ENCODE peak calls at places on chromosomes 5 and 9, in four cellular contexts. One of them, this sample, is unnamed. For H3K4me1, the result is how much of the 10 kb centered on the place peaks cover.

GRCh38 chr9:4762108-4762888 is 21.3 kb upstream of the AK3 start:
- DNase-seq in CD8-positive, alpha-beta memory T cell: peak
- DNase-seq in heart right ventricle: peak
- DNase-seq in osteoblast: peak
- DNase-seq in this sample: peak

GRCh38 chr5:87300744-87301143 is 33.1 kb downstream of the RASA1 start:
- DNase-seq in CD8-positive, alpha-beta memory T cell: no peak
- DNase-seq in heart right ventricle: no peak
- DNase-seq in osteoblast: peak
- DNase-seq in this sample: no peak

GRCh38 chr5:62498961-62499360 is 79.7 kb upstream of the LRRC70 start:
- DNase-seq in CD8-positive, alpha-beta memory T cell: no peak
- DNase-seq in heart right ventricle: no peak
- DNase-seq in osteoblast: no peak
- DNase-seq in this sample: no peak

GRCh38 chr5:5454405-5454804 is 31.9 kb downstream of the ICE1 start:
- DNase-seq in CD8-positive, alpha-beta memory T cell: no peak
- DNase-seq in heart right ventricle: no peak
- DNase-seq in osteoblast: no peak
- DNase-seq in this sample: no peak

GRCh38 chr5:158511454-158511853 is 588.3 kb downstream of the EBF1 start:
- DNase-seq in CD8-positive, alpha-beta memory T cell: no peak
- DNase-seq in heart right ventricle: no peak
- DNase-seq in osteoblast: no peak
- DNase-seq in this sample: no peak

GRCh38 chr5:135056316-135057030 is 22.4 kb upstream of the PITX1 start:
- DNase-seq in CD8-positive, alpha-beta memory T cell: no peak
- DNase-seq in heart right ventricle: no peak
- DNase-seq in osteoblast: peak
- DNase-seq in this sample: no peak

GRCh38 chr5:51521583-51521982 is 138.3 kb downstream of the ISL1 start:
- DNase-seq in CD8-positive, alpha-beta memory T cell: no peak
- DNase-seq in heart right ventricle: no peak
- DNase-seq in osteoblast: no peak
- DNase-seq in this sample: no peak

GRCh38 chr5:105501315-105501714 is 1938.7 kb upstream of the NUDT12 start:
- DNase-seq in CD8-positive, alpha-beta memory T cell: no peak
- DNase-seq in heart right ventricle: no peak
- DNase-seq in osteoblast: no peak
- DNase-seq in this sample: no peak

GRCh38 chr5:149132474-149132873 is 8.8 kb upstream of the ABLIM3 start:
- DNase-seq in CD8-positive, alpha-beta memory T cell: no peak
- DNase-seq in heart right ventricle: no peak
- DNase-seq in osteoblast: no peak
- DNase-seq in this sample: no peak

GRCh38 chr5:4420177-4420576 is 720.0 kb upstream of the ADAMTS16 start:
- DNase-seq in CD8-positive, alpha-beta memory T cell: no peak
- DNase-seq in heart right ventricle: no peak
- DNase-seq in osteoblast: no peak
- DNase-seq in this sample: no peak

GRCh38 chr9:93898026-93898425 is 57.1 kb downstream of the BARX1 start:
- DNase-seq in CD8-positive, alpha-beta memory T cell: peak
- DNase-seq in heart right ventricle: no peak
- DNase-seq in osteoblast: peak
- DNase-seq in this sample: no peak

GRCh38 chr5:100311811-100312210 is 223.4 kb upstream of the FAM174A start:
- DNase-seq in CD8-positive, alpha-beta memory T cell: no peak
- DNase-seq in heart right ventricle: no peak
- DNase-seq in osteoblast: no peak
- DNase-seq in this sample: no peak

GRCh38 chr5:68845121-68845520 is 248.7 kb upstream of the SLC30A5 start:
- DNase-seq in CD8-positive, alpha-beta memory T cell: no peak
- DNase-seq in heart right ventricle: no peak
- DNase-seq in osteoblast: no peak
- DNase-seq in this sample: no peak

GRCh38 chr5:27830551-27830950 is 792.2 kb upstream of the CDH9 start:
- DNase-seq in CD8-positive, alpha-beta memory T cell: no peak
- DNase-seq in heart right ventricle: no peak
- DNase-seq in osteoblast: peak
- DNase-seq in this sample: no peak

GRCh38 chr5:166068547-166069335 is 2222.7 kb upstream of the WWC1 start:
- DNase-seq in CD8-positive, alpha-beta memory T cell: no peak
- DNase-seq in heart right ventricle: no peak
- DNase-seq in osteoblast: no peak
- DNase-seq in this sample: no peak

GRCh38 chr5:126168785-126169184 is 254.4 kb upstream of the GRAMD2B start:
- DNase-seq in CD8-positive, alpha-beta memory T cell: no peak
- DNase-seq in heart right ventricle: no peak
- DNase-seq in osteoblast: no peak
- DNase-seq in this sample: no peak

GRCh38 chr5:24365406-24365805 is 279.4 kb downstream of the CDH10 start:
- DNase-seq in CD8-positive, alpha-beta memory T cell: no peak
- DNase-seq in heart right ventricle: no peak
- DNase-seq in osteoblast: peak
- DNase-seq in this sample: no peak

GRCh38 chr5:157290981-157291711 is 25.2 kb downstream of the CYFIP2 start:
- DNase-seq in CD8-positive, alpha-beta memory T cell: no peak
- DNase-seq in heart right ventricle: no peak
- DNase-seq in osteoblast: no peak
- DNase-seq in this sample: no peak

GRCh38 chr5:16869821-16870796 is 66.0 kb downstream of the MYO10 start:
- DNase-seq in CD8-positive, alpha-beta memory T cell: no peak
- DNase-seq in heart right ventricle: no peak
- DNase-seq in osteoblast: no peak
- DNase-seq in this sample: no peak

GRCh38 chr9:101737705-101738565 is 512 bp downstream of the GRIN3A start:
- DNase-seq in CD8-positive, alpha-beta memory T cell: no peak
- DNase-seq in heart right ventricle: peak
- DNase-seq in osteoblast: peak
- DNase-seq in this sample: no peak

GRCh38 chr5:36944607-36945225 is 68.1 kb downstream of the NIPBL start:
- DNase-seq in CD8-positive, alpha-beta memory T cell: peak
- DNase-seq in heart right ventricle: no peak
- DNase-seq in osteoblast: no peak
- DNase-seq in this sample: no peak

GRCh38 chr9:126463426-126463825 is 136.8 kb downstream of the MVB12B start:
- DNase-seq in CD8-positive, alpha-beta memory T cell: no peak
- DNase-seq in heart right ventricle: no peak
- DNase-seq in osteoblast: no peak
- DNase-seq in this sample: no peak

GRCh38 chr5:78113689-78114088 is 180.8 kb downstream of the AP3B1 start:
- DNase-seq in CD8-positive, alpha-beta memory T cell: no peak
- DNase-seq in heart right ventricle: no peak
- DNase-seq in osteoblast: no peak
- DNase-seq in this sample: no peak

GRCh38 chr5:78549043-78549442 is 99.5 kb downstream of the LHFPL2 start:
- DNase-seq in CD8-positive, alpha-beta memory T cell: no peak
- DNase-seq in heart right ventricle: no peak
- DNase-seq in osteoblast: no peak
- DNase-seq in this sample: no peak

GRCh38 chr5:92505145-92505544 is 1075.9 kb downstream of the NR2F1-AS1 start:
- DNase-seq in CD8-positive, alpha-beta memory T cell: no peak
- DNase-seq in heart right ventricle: no peak
- DNase-seq in osteoblast: no peak
- DNase-seq in this sample: no peak

GRCh38 chr5:80641353-80641752 is 13.1 kb upstream of the MSH3 start:
- DNase-seq in CD8-positive, alpha-beta memory T cell: no peak
- DNase-seq in heart right ventricle: no peak
- DNase-seq in osteoblast: no peak
- DNase-seq in this sample: no peak

GRCh38 chr5:150465926-150466325 is 16.4 kb upstream of the RPS14 start:
- DNase-seq in CD8-positive, alpha-beta memory T cell: no peak
- DNase-seq in heart right ventricle: no peak
- DNase-seq in osteoblast: no peak
- DNase-seq in this sample: no peak

GRCh38 chr5:64680289-64680688 is 10.0 kb upstream of the SHISAL2B start:
- DNase-seq in CD8-positive, alpha-beta memory T cell: no peak
- DNase-seq in heart right ventricle: no peak
- DNase-seq in osteoblast: no peak
- DNase-seq in this sample: no peak

GRCh38 chr9:18682907-18683306 is 209.0 kb downstream of the ADAMTSL1 start:
- DNase-seq in CD8-positive, alpha-beta memory T cell: no peak
- DNase-seq in heart right ventricle: no peak
- DNase-seq in osteoblast: no peak
- DNase-seq in this sample: no peak

GRCh38 chr5:163397368-163397767 is 40.0 kb upstream of the CCNG1 start:
- DNase-seq in CD8-positive, alpha-beta memory T cell: no peak
- DNase-seq in heart right ventricle: no peak
- DNase-seq in osteoblast: no peak
- DNase-seq in this sample: no peak

GRCh38 chr5:98755406-98755805 is 18.1 kb upstream of the RGMB start:
- DNase-seq in CD8-positive, alpha-beta memory T cell: no peak
- DNase-seq in heart right ventricle: no peak
- DNase-seq in osteoblast: peak
- DNase-seq in this sample: no peak

GRCh38 chr5:138159666-138160065 is 18.8 kb downstream of the BRD8 start:
- DNase-seq in CD8-positive, alpha-beta memory T cell: no peak
- DNase-seq in heart right ventricle: no peak
- DNase-seq in osteoblast: no peak
- DNase-seq in this sample: no peak

GRCh38 chr5:113807384-113808053 is 294.0 kb downstream of the YTHDC2 start:
- DNase-seq in CD8-positive, alpha-beta memory T cell: no peak
- DNase-seq in heart right ventricle: no peak
- DNase-seq in osteoblast: no peak
- DNase-seq in this sample: no peak

GRCh38 chr9:130453487-130453886 is 8.7 kb downstream of the ASS1 start:
- DNase-seq in CD8-positive, alpha-beta memory T cell: no peak
- DNase-seq in heart right ventricle: peak
- DNase-seq in osteoblast: no peak
- DNase-seq in this sample: no peak

GRCh38 chr9:133519693-133520092 is 5.1 kb downstream of the MYMK start:
- DNase-seq in CD8-positive, alpha-beta memory T cell: no peak
- DNase-seq in heart right ventricle: no peak
- DNase-seq in osteoblast: peak
- DNase-seq in this sample: no peak

GRCh38 chr9:110214090-110214489 is 6.1 kb upstream of the C9orf152 start:
- DNase-seq in CD8-positive, alpha-beta memory T cell: no peak
- DNase-seq in heart right ventricle: no peak
- DNase-seq in osteoblast: peak
- DNase-seq in this sample: no peak

GRCh38 chr5:1952021-1952420 is 69.3 kb upstream of the IRX4 start:
- DNase-seq in CD8-positive, alpha-beta memory T cell: no peak
- DNase-seq in heart right ventricle: no peak
- DNase-seq in osteoblast: peak
- DNase-seq in this sample: no peak

GRCh38 chr9:136791466-136792276 is 527 bp downstream of the TMEM141 start:
- DNase-seq in CD8-positive, alpha-beta memory T cell: peak
- DNase-seq in heart right ventricle: peak
- DNase-seq in osteoblast: peak
- DNase-seq in this sample: peak
- H3K27ac ChIP-seq in CD8-positive, alpha-beta memory T cell: peak
- H3K27ac ChIP-seq in heart right ventricle: peak
- H3K27ac ChIP-seq in osteoblast: peak
- H3K27ac ChIP-seq in this sample: peak

GRCh38 chr9:123866497-123866896 is 63.4 kb downstream of the DENND1A start:
- DNase-seq in CD8-positive, alpha-beta memory T cell: peak
- DNase-seq in heart right ventricle: no peak
- DNase-seq in osteoblast: no peak
- DNase-seq in this sample: no peak
- H3K4me1 ChIP-seq in CD8-positive, alpha-beta memory T cell: under half
- H3K4me1 ChIP-seq in heart right ventricle: under half
- H3K4me1 ChIP-seq in osteoblast: under half
- H3K4me1 ChIP-seq in this sample: under half

GRCh38 chr5:96001262-96001661 is 39.6 kb upstream of the ELL2 start:
- DNase-seq in CD8-positive, alpha-beta memory T cell: no peak
- DNase-seq in heart right ventricle: no peak
- DNase-seq in osteoblast: no peak
- DNase-seq in this sample: no peak
- H3K27ac ChIP-seq in CD8-positive, alpha-beta memory T cell: no peak
- H3K27ac ChIP-seq in heart right ventricle: no peak
- H3K27ac ChIP-seq in osteoblast: no peak
- H3K27ac ChIP-seq in this sample: no peak

DNA sequence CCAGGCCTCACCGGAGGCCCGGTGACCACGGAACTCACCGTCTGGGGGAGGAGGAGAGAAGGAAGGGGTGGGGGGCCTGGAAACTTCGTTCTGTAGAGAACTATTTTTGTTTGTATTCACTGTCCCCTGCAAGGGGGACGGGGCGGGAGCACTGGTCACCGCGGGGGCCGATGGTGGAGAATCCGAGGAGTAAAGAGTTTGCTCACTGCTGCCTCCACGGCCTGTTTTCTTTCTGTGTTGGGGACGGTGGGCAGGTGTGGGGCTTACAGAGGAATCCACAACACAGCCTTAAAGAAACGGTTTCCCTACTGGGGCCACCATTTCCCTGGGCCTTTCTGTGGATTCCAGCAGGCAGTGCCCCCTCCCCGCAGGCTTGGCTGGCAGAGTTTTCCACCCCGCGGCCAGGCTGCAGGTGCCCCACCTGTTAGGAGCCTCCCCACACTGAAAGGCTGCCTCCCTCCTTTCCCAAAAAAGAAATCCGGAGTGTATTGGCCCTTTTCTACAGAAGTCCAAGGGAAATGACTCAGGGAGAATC is 80.8 kb downstream of the NTNG2 start:
- DNase-seq in CD8-positive, alpha-beta memory T cell: no peak
- DNase-seq in heart right ventricle: no peak
- DNase-seq in osteoblast: peak
- DNase-seq in this sample: peak
- H3K4me1 ChIP-seq in CD8-positive, alpha-beta memory T cell: under half
- H3K4me1 ChIP-seq in heart right ventricle: under half
- H3K4me1 ChIP-seq in osteoblast: under half
- H3K4me1 ChIP-seq in this sample: under half

GRCh38 chr9:91547076-91547475 is 123.4 kb upstream of the NFIL3 start:
- DNase-seq in CD8-positive, alpha-beta memory T cell: no peak
- DNase-seq in heart right ventricle: no peak
- DNase-seq in osteoblast: no peak
- DNase-seq in this sample: no peak
- H3K27ac ChIP-seq in CD8-positive, alpha-beta memory T cell: no peak
- H3K27ac ChIP-seq in heart right ventricle: no peak
- H3K27ac ChIP-seq in osteoblast: peak
- H3K27ac ChIP-seq in this sample: no peak

DNA sequence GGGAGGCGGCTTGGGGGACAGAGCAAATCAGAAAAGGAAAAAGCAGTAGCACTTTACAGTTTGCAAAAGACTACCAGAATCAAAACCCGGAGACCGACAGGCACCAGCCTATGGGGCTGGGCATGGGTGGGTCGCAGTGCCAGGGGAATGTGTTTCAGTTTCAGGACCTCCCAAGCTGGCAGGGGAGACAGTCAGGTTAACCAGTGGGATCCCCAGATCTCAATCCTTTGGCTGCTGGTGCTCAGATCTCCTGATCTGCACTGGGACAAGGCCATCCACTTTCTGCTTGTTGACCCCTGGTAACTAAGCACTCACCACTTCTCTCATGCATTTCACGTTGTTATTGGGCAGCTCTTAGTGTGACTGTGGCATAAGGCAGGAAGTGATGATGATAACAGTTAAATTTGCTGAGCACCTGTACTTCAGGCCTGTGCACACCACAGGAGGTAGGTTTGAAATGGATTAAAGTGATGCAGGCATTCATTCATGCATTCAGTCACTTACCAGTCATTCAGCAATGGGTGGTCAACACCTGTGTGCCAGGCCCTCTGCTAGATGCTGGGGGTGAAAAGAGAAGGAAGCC is 42.2 kb upstream of the STXBP1 start:
- DNase-seq in CD8-positive, alpha-beta memory T cell: peak
- DNase-seq in heart right ventricle: no peak
- DNase-seq in osteoblast: peak
- DNase-seq in this sample: no peak
- H3K4me1 ChIP-seq in CD8-positive, alpha-beta memory T cell: under half
- H3K4me1 ChIP-seq in heart right ventricle: under half
- H3K4me1 ChIP-seq in osteoblast: half or more
- H3K4me1 ChIP-seq in this sample: under half